ENCODE peak calls at places on chromosomes 12 and 14, in four cellular contexts. One of them, this sample, is unnamed.

GRCh38 chr12:92597997-92598396 is 104.8 kb upstream of the PLEKHG7 start:
- DNase-seq in HuH-7.5: no peak
- DNase-seq in psoas muscle: no peak
- DNase-seq in HTR-8/SVneo: no peak
- DNase-seq in this sample: no peak

GRCh38 chr12:71162832-71163711 is 5.3 kb upstream of the TSPAN8 start:
- DNase-seq in HuH-7.5: no peak
- DNase-seq in psoas muscle: no peak
- DNase-seq in HTR-8/SVneo: no peak
- DNase-seq in this sample: no peak

GRCh38 chr12:116539361-116539771 is 19.8 kb upstream of the MAP1LC3B2 start:
- DNase-seq in HuH-7.5: no peak
- DNase-seq in psoas muscle: no peak
- DNase-seq in HTR-8/SVneo: no peak
- DNase-seq in this sample: no peak

GRCh38 chr12:91140660-91141045 is 29.4 kb upstream of the LUM start:
- DNase-seq in HuH-7.5: no peak
- DNase-seq in psoas muscle: no peak
- DNase-seq in HTR-8/SVneo: no peak
- DNase-seq in this sample: no peak

GRCh38 chr12:66365718-66366485 is 63.6 kb downstream of the HELB start:
- DNase-seq in HuH-7.5: no peak
- DNase-seq in psoas muscle: no peak
- DNase-seq in HTR-8/SVneo: no peak
- DNase-seq in this sample: no peak

GRCh38 chr14:30874999-30875787 is 834 bp downstream of the COCH start:
- DNase-seq in HuH-7.5: peak
- DNase-seq in psoas muscle: no peak
- DNase-seq in HTR-8/SVneo: no peak
- DNase-seq in this sample: no peak

GRCh38 chr14:100566119-100566518 is 21.1 kb downstream of the BEGAIN start:
- DNase-seq in HuH-7.5: no peak
- DNase-seq in psoas muscle: no peak
- DNase-seq in HTR-8/SVneo: no peak
- DNase-seq in this sample: no peak

GRCh38 chr12:22333186-22333745 is 1.2 kb downstream of the ST8SIA1 start:
- DNase-seq in HuH-7.5: no peak
- DNase-seq in psoas muscle: no peak
- DNase-seq in HTR-8/SVneo: no peak
- DNase-seq in this sample: peak

GRCh38 chr12:104314242-104314614 is 10.7 kb downstream of the EID3 start:
- DNase-seq in HuH-7.5: no peak
- DNase-seq in psoas muscle: no peak
- DNase-seq in HTR-8/SVneo: no peak
- DNase-seq in this sample: no peak

GRCh38 chr14:75295061-75295461 is 16.4 kb downstream of the FOS start:
- DNase-seq in HuH-7.5: no peak
- DNase-seq in psoas muscle: peak
- DNase-seq in HTR-8/SVneo: peak
- DNase-seq in this sample: no peak

GRCh38 chr14:57382283-57382682 is 8.1 kb upstream of the NAA30 start:
- DNase-seq in HuH-7.5: no peak
- DNase-seq in psoas muscle: no peak
- DNase-seq in HTR-8/SVneo: peak
- DNase-seq in this sample: peak

GRCh38 chr14:22418631-22419030 is 170.4 kb downstream of the DAD1 start:
- DNase-seq in HuH-7.5: no peak
- DNase-seq in psoas muscle: no peak
- DNase-seq in HTR-8/SVneo: no peak
- DNase-seq in this sample: no peak

This sample was measured in HFF-Myc.